ENCODE peak calls at places on chromosomes 2 and 18, in six cellular contexts. J is sigmoid colon; I is heart right ventricle; H is body of pancreas; R is AG04450; T is CD8-positive, alpha-beta T cell. X is an unnamed sample.

GRCh38 chr2:43462866-43463641 is 132.8 kb downstream of the THADA start:
- DNase-seq in J (no peak), I (no peak), H (no peak), T (no peak), R (no peak), X (no peak)

GRCh38 chr18:59055345-59056032 is 84.2 kb upstream of the SEC11C start:
- DNase-seq in J (no peak), T (no peak), H (no peak), I (no peak), R (no peak), X (no peak)

GRCh38 chr2:206642075-206643025 is at the start of gene FAM237A:
- DNase-seq in H (peak; percentile 39), J (no peak), T (no peak), I (peak; percentile 7), R (peak; percentile 16), X (peak; percentile 70)

GRCh38 chr2:119545754-119546445 is 1.7 kb downstream of the CFAP221 start:
- DNase-seq in I (no peak), J (no peak), H (no peak), R (no peak), T (no peak), X (no peak)

GRCh38 chr2:51028829-51029228 is 3.1 kb downstream of the NRXN1 start:
- DNase-seq in R (no peak), H (no peak), J (no peak), T (no peak), I (no peak), X (no peak)

GRCh38 chr18:51195602-51196115 is 1.8 kb downstream of the MEX3C start:
- DNase-seq in H (peak; percentile 20), T (peak; percentile 64), I (no peak), R (no peak), J (no peak), X (no peak)

GRCh38 chr2:45575881-45576280 is 35.2 kb downstream of the SRBD1 start:
- DNase-seq in T (no peak), I (no peak), J (no peak), H (no peak), R (no peak), X (no peak)

GRCh38 chr2:165055081-165055879 is 100.0 kb upstream of the SLC38A11 start:
- DNase-seq in I (no peak), H (no peak), J (no peak), R (no peak), T (no peak), X (no peak)

GRCh38 chr2:84459944-84460429 is 907 bp upstream of the SUCLG1 start:
- DNase-seq in R (no peak), H (no peak), J (no peak), T (no peak), I (no peak), X (no peak)

GRCh38 chr2:97728091-97728596 is 14.8 kb downstream of the ZAP70 start:
- DNase-seq in H (no peak), I (peak; percentile 36), T (peak; percentile 63), R (no peak), J (peak; percentile 62), X (peak; percentile 41)

GRCh38 chr2:128425216-128425615 is 106.5 kb upstream of the HS6ST1 start:
- DNase-seq in J (peak; percentile 44), T (no peak), I (no peak), H (no peak), R (no peak), X (peak; percentile 24)

GRCh38 chr2:200728630-200729029 is 83.1 kb upstream of the BZW1 start:
- DNase-seq in T (no peak), I (no peak), R (peak; percentile 8), J (no peak), H (no peak), X (no peak)

GRCh38 chr2:46381263-46381849 is 84.1 kb downstream of the EPAS1 start:
- DNase-seq in I (no peak), R (no peak), T (no peak), H (no peak), J (no peak), X (no peak)

GRCh38 chr2:108934583-108935230 is 54.3 kb downstream of the EDAR start:
- DNase-seq in I (no peak), J (no peak), H (no peak), T (no peak), R (no peak), X (no peak)

GRCh38 chr2:27973592-27973991 is 83.1 kb downstream of the BABAM2 start:
- DNase-seq in H (no peak), T (no peak), J (no peak), R (no peak), I (no peak), X (no peak)

GRCh38 chr18:52345428-52345827 is 5.4 kb downstream of the DCC start:
- DNase-seq in H (no peak), I (no peak), T (no peak), J (no peak), R (no peak), X (no peak)

GRCh38 chr2:122478773-122479172 is 723.3 kb downstream of the TSN start:
- DNase-seq in T (no peak), H (no peak), I (no peak), J (no peak), R (no peak), X (no peak)

GRCh38 chr2:14936436-14936835 is 303.9 kb downstream of the LRATD1 start:
- DNase-seq in J (no peak), T (no peak), I (no peak), R (no peak), H (no peak), X (no peak)

GRCh38 chr18:76668546-76668945 is 153.8 kb upstream of the ZNF236 start:
- DNase-seq in I (no peak), H (no peak), R (no peak), T (no peak), J (no peak), X (no peak)

GRCh38 chr2:403682-404081 is 115.8 kb upstream of the ALKAL2 start:
- DNase-seq in R (no peak), H (no peak), T (no peak), J (no peak), I (no peak), X (no peak)

GRCh38 chr2:172282944-172283343 is 144.4 kb upstream of the ITGA6 start:
- DNase-seq in R (peak; percentile 88), H (no peak), T (no peak), J (no peak), I (no peak), X (no peak)

GRCh38 chr2:108906403-108907077 is 82.5 kb downstream of the EDAR start:
- DNase-seq in H (no peak), J (no peak), R (no peak), T (no peak), I (peak; percentile 37), X (no peak)

GRCh38 chr2:48221846-48222516 is 308.0 kb upstream of the STON1 start:
- DNase-seq in T (no peak), H (no peak), I (no peak), J (no peak), R (no peak), X (no peak)
- TF ChIP-seq CTCF in T (no peak), H (no peak), I (no peak), J (no peak), R (no peak), X (no peak)

DNA sequence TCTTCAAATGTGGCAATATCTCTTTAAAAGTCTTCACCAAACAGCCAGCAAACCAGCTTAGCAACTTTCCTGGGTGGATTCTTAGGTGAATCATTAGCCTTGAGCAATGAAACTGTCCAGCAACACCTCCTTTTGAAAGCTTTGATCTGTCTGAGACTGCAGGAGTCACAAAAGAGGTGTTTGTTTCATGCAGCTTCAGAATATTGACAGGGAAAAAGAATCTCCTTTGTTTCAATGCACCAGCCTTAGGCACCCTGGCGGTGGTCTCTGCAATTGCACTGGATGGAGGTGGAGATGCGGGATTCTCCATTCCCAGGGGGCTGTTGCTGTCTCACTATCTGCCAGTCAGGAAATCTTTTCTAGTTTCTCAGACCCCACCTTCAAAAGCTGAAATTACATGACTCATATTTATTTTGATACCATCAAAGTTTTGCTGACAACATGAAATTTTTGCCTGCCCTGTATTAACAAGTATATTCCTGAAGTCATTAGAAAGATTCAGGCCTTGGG is 76.0 kb upstream of the DSG1 start:
- DNase-seq in J (no peak), R (no peak), H (peak; percentile 48), T (no peak), I (no peak), X (no peak)
- TF ChIP-seq CTCF in J (no peak), R (no peak), H (peak; percentile 69), T (no peak), I (no peak), X (peak; percentile 73)

GRCh38 chr2:86807462-86808275 is 17.0 kb upstream of the CD8A start:
- DNase-seq in I (peak; percentile 33), H (peak; percentile 31), R (no peak), T (peak; percentile 81), J (no peak), X (no peak)
- TF ChIP-seq CTCF in I (no peak), H (no peak), R (no peak), T (no peak), J (no peak), X (no peak)

GRCh38 chr2:53739057-53739456 is 28.5 kb upstream of the CHAC2 start:
- DNase-seq in T (no peak), I (no peak), H (no peak), R (no peak), J (no peak), X (no peak)

GRCh38 chr2:53737091-53737490 is 30.5 kb upstream of the CHAC2 start:
- DNase-seq in T (no peak), R (no peak), J (no peak), H (no peak), I (no peak), X (no peak)

GRCh38 chr2:53744395-53745065 is 23.1 kb upstream of the CHAC2 start:
- DNase-seq in H (no peak), T (no peak), J (no peak), R (no peak), I (no peak), X (no peak)

DNA sequence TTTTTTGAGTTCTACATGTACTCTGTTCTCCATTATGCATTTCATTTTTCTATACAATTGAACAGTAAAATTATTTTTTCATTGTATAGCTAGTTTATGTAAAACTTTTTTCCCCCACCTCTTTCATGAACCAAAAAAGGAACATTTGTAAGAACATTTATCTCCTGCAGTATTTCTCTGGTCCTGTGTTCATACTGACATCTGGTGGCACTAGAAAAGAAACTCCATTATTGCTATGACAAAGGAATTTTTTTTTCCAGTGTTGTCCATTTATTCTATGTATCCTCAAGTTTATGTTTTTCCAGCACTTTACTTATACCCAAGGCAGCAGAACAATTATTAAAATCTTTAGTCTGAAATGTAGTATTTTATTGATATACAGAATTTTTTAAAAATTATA is 27.4 kb upstream of the CHAC2 start:
- DNase-seq in H (no peak), J (no peak), I (no peak), T (no peak), R (peak; percentile 11), X (no peak)
- TF ChIP-seq CTCF in H (peak; percentile 37), J (peak; percentile 26), I (no peak), T (no peak), R (peak; percentile 59), X (peak; percentile 90)

X was measured in chondrocyte.